ENCODE peak calls at places on chromosomes 4 and X, in six cellular contexts. Y is OCI-LY7, O is testis, N is Caco-2, D is lung, Z is A673. P is an unnamed sample.

GRCh38 chr4:80255374-80256095 is 10.9 kb upstream of the FGF5 start:
- DNase-seq in Y (no peak), O (no peak), N (no peak), D (no peak), Z (no peak), P (no peak)

GRCh38 chrX:85905851-85906250 is 141.5 kb downstream of the CHM start:
- DNase-seq in Y (no peak), O (no peak), N (no peak), D (no peak), Z (no peak), P (no peak)

GRCh38 chrX:23373129-23373804 is 38.6 kb downstream of the PTCHD1 start:
- DNase-seq in Y (no peak), O (no peak), N (no peak), D (no peak), Z (peak; percentile 4), P (no peak)

GRCh38 chrX:53373307-53373706 is 49.1 kb downstream of the SMC1A start:
- DNase-seq in Y (no peak), O (no peak), N (no peak), D (no peak), Z (no peak), P (no peak)

GRCh38 chr4:182536221-182536620 is 293.0 kb downstream of the TENM3 start:
- DNase-seq in Y (no peak), O (no peak), N (no peak), D (no peak), Z (no peak), P (no peak)

GRCh38 chrX:150570512-150570911 is 2.1 kb downstream of the MTM1 start:
- DNase-seq in Y (no peak), O (no peak), N (no peak), D (no peak), Z (no peak), P (no peak)

GRCh38 chr4:17186916-17187315 is 288.5 kb upstream of the LDB2 start:
- DNase-seq in Y (no peak), O (no peak), N (no peak), D (no peak), Z (peak; percentile 18), P (no peak)

GRCh38 chrX:27599928-27600327 is 9.8 kb downstream of the DCAF8L2 start:
- DNase-seq in Y (no peak), O (no peak), N (no peak), D (no peak), Z (no peak), P (no peak)

GRCh38 chr4:152050098-152050497 is 289.3 kb upstream of the GATB start:
- DNase-seq in Y (no peak), O (no peak), N (no peak), D (no peak), Z (no peak), P (no peak)

GRCh38 chr4:76585897-76586360 is 150.9 kb downstream of the SHROOM3 start:
- DNase-seq in Y (no peak), O (peak; percentile 73), N (peak; percentile 95), D (peak; percentile 89), Z (no peak), P (no peak)

GRCh38 chr4:94801016-94801415 is 43.3 kb downstream of the BMPR1B start:
- DNase-seq in Y (no peak), O (no peak), N (no peak), D (no peak), Z (no peak), P (no peak)

GRCh38 chr4:97252615-97253154 is 890.6 kb downstream of the STPG2 start:
- DNase-seq in Y (no peak), O (no peak), N (no peak), D (no peak), Z (no peak), P (no peak)

GRCh38 chr4:136985683-136986082 is 546.6 kb downstream of the PCDH18 start:
- DNase-seq in Y (no peak), O (no peak), N (no peak), D (no peak), Z (no peak), P (no peak)

GRCh38 chr4:20356565-20356964 is 104.9 kb downstream of the SLIT2 start:
- DNase-seq in Y (no peak), O (no peak), N (no peak), D (no peak), Z (no peak), P (no peak)

GRCh38 chr4:41418444-41418843 is 119.5 kb upstream of the LIMCH1 start:
- DNase-seq in Y (no peak), O (peak; percentile 27), N (no peak), D (no peak), Z (no peak), P (no peak)

GRCh38 chrX:140765043-140765784 is 55.7 kb downstream of the LINC00632 start:
- DNase-seq in Y (no peak), O (peak; percentile 13), N (no peak), D (no peak), Z (no peak), P (peak; percentile 4)

GRCh38 chr4:62601737-62602136 is 1401.6 kb downstream of the ADGRL3 start:
- DNase-seq in Y (no peak), O (no peak), N (no peak), D (no peak), Z (no peak), P (no peak)

GRCh38 chrX:39944416-39944815 is 153.3 kb downstream of the BCOR start:
- DNase-seq in Y (no peak), O (no peak), N (no peak), D (no peak), Z (no peak), P (no peak)

GRCh38 chr4:157052429-157053040 is 23.4 kb upstream of the GLRB start:
- DNase-seq in Y (no peak), O (no peak), N (no peak), D (no peak), Z (no peak), P (no peak)

GRCh38 chrX:65607070-65607742 is 60.2 kb upstream of the MSN start:
- DNase-seq in Y (no peak), O (no peak), N (no peak), D (no peak), Z (no peak), P (no peak)

GRCh38 chr4:177401658-177402273 is 40.5 kb downstream of the AGA start:
- DNase-seq in Y (no peak), O (no peak), N (no peak), D (no peak), Z (no peak), P (no peak)

GRCh38 chrX:72245461-72246089 is 6.7 kb upstream of the ERCC6L start:
- DNase-seq in Y (peak; percentile 31), O (peak; percentile 66), N (peak; percentile 50), D (peak; percentile 67), Z (peak; percentile 82), P (peak; percentile 66)

GRCh38 chr4:89753601-89754066 is 83.3 kb downstream of the SNCA start:
- DNase-seq in Y (no peak), O (no peak), N (no peak), D (no peak), Z (peak; percentile 74), P (no peak)

GRCh38 chr4:79996950-79997349 is 76.1 kb downstream of the ANTXR2 start:
- DNase-seq in Y (no peak), O (no peak), N (no peak), D (no peak), Z (no peak), P (no peak)

DNA sequence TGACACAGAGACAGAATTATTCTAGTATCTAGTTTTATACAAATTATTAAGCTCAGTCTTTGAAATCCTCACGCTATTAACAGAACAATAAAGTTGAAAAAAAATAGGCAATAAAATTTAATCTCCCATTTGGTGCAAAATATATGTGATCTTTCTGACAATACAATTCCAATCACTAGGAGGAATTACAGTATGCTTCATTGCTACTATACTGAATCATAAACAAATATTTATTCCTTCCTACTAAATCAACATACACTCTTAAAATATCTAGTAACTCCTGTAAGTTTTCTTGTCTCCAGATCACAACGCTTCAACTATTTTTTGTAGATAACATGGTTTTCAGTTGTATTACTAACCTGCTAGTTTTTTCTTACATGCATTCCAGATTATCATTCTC is 45.7 kb downstream of the KLHL8 start:
- DNase-seq in Y (no peak), O (no peak), N (no peak), D (no peak), Z (no peak), P (no peak)
- H3K4me1 ChIP-seq in Y (no peaks in the 10 kb centered on the region), O (no peaks in the 10 kb centered on the region), N (no peaks in the 10 kb centered on the region), D (no peaks in the 10 kb centered on the region), Z (no peaks in the 10 kb centered on the region), P (no peaks in the 10 kb centered on the region)

DNA sequence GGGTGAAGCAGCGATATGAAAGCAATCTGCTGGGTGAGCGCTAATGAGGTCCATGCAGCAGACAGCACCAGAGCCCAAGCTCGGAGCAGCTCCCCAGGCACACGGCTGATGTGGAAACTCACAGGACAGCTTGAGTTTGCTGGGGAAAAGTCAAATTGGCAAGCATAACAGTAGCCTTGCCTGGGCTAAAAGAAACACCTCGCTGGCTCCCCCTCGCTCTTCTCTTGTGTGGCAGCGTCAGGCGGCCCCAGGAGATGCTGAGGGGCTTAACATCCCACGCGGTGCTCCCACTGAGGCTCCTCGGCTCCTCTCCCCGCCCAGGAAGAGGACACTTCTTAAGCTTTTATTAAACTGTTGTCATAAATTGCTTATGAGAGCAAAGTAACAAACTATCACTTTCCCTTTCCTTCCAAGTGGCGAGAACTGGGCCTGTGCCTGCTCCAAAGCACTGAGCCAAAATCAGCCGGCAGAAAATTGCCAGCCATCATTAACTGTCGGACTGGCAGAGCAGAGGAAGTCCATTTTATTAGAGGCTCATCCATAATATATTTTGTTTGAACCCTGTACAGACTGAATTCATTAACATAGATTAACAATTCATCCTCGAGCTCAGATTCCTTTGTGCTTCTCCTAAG is 111.4 kb downstream of the TSPAN5 start:
- DNase-seq in Y (no peak), O (peak; percentile 74), N (no peak), D (no peak), Z (peak; percentile 90), P (no peak)
- H3K4me3 ChIP-seq in Y (no peak overlapping the region), O (peak overlapping the region; percentile 31), N (no peak overlapping the region), D (no peak overlapping the region), Z (peak overlapping the region; percentile 18), P (no peak overlapping the region)

DNA sequence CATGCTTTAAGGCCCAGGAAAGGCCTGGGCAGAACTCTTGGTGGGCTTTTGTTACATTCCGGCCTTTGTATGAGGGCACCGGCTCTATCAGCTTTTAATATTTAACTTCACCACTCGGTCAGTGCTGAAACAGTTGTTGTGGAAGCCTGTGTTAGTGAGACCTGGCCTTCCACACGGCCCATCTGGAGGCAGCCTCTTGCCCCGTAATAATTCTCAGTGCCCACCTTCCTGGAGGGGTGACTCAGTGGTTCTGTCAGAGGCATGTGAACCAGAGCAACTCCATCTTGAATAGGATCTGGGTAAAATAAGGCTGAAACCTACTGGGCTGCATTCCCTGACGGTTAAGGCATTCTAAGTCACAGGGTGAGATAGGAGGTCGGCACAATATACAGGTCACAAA is 162.0 kb upstream of the STS start:
- DNase-seq in Y (no peak), O (no peak), N (no peak), D (no peak), Z (no peak), P (no peak)
- H3K4me1 ChIP-seq in Y (no peaks in the 10 kb centered on the region), O (no peaks in the 10 kb centered on the region), N (peaks cover 37% of the 10 kb centered on the region), D (no peaks in the 10 kb centered on the region), Z (no peaks in the 10 kb centered on the region), P (no peaks in the 10 kb centered on the region)

GRCh38 chrX:47564438-47565085 is 3.6 kb downstream of the ARAF start:
- DNase-seq in Y (no peak), O (no peak), N (no peak), D (no peak), Z (no peak), P (no peak)

GRCh38 chrX:47560831-47561652 is at the start of gene ARAF:
- DNase-seq in Y (peak; percentile 98), O (peak; percentile 97), N (peak; percentile 99), D (peak; percentile 97), Z (peak; percentile 99), P (peak; percentile 96)

GRCh38 chrX:47563801-47564315 is 2.9 kb downstream of the ARAF start:
- DNase-seq in Y (no peak), O (no peak), N (no peak), D (no peak), Z (no peak), P (no peak)

GRCh38 chrX:47561653-47562151 is 697 bp downstream of the ARAF start:
- DNase-seq in Y (no peak), O (no peak), N (no peak), D (no peak), Z (no peak), P (no peak)

GRCh38 chrX:47562615-47563243 is 1.7 kb downstream of the ARAF start:
- DNase-seq in Y (peak; percentile 38), O (peak; percentile 71), N (no peak), D (no peak), Z (peak; percentile 61), P (no peak)
- H3K4me3 ChIP-seq in Y (no peak overlapping the region), O (no peak overlapping the region), N (no peak overlapping the region), D (no peak overlapping the region), Z (no peak overlapping the region), P (no peak overlapping the region)

P was measured in BE2C.